ENCODE peak calls at places on chromosomes 7 and 10, in seven cellular contexts. Y is small intestine, S is left ventricle myocardium inferior, M is aorta, G is IMR-90, U is SJSA1, N is endothelial cell of umbilical vein. W is an unnamed sample.

GRCh38 chr10:34124522-34125035 is 690.5 kb downstream of the PARD3 start:
- DNase-seq in S (no peak), Y (peak; percentile 52), M (no peak), G (peak; percentile 48), U (peak; percentile 85), N (peak; percentile 37), W (no peak)

GRCh38 chr7:2698581-2699288 is 10.7 kb downstream of the AMZ1 start:
- DNase-seq in U (no peak), S (no peak), M (no peak), Y (peak; percentile 38), G (no peak), N (no peak), W (no peak)

GRCh38 chr7:2143450-2143849 is 89.3 kb downstream of the MAD1L1 start:
- DNase-seq in N (no peak), S (no peak), M (no peak), G (no peak), U (no peak), Y (no peak), W (no peak)

GRCh38 chr10:7937315-7937945 is 117.1 kb upstream of the GATA3 start:
- DNase-seq in N (no peak), U (no peak), S (no peak), Y (no peak), M (no peak), G (peak; percentile 17), W (no peak)

GRCh38 chr7:92246363-92247101 is 758 bp downstream of the ANKIB1 start:
- DNase-seq in N (peak; percentile 49), U (peak; percentile 44), Y (peak; percentile 34), S (no peak), M (no peak), G (peak; percentile 18), W (peak; percentile 31)

GRCh38 chr7:71694678-71695077 is 562.7 kb downstream of the GALNT17 start:
- DNase-seq in N (no peak), M (no peak), Y (no peak), U (no peak), G (no peak), S (no peak), W (no peak)

GRCh38 chr10:48678041-48678440 is 6.6 kb upstream of the WDFY4 start:
- DNase-seq in M (no peak), S (no peak), U (no peak), G (no peak), N (no peak), Y (no peak), W (no peak)

GRCh38 chr10:132047575-132048293 is 18.0 kb upstream of the JAKMIP3 start:
- DNase-seq in N (no peak), M (peak; percentile 63), G (no peak), S (no peak), U (no peak), Y (no peak), W (no peak)

GRCh38 chr10:102540023-102540422 is 36.3 kb downstream of the SUFU start:
- DNase-seq in N (peak; percentile 10), G (peak; percentile 30), S (no peak), M (no peak), Y (peak; percentile 9), U (no peak), W (peak; percentile 40)

GRCh38 chr10:114350751-114351150 is 53.6 kb downstream of the AFAP1L2 start:
- DNase-seq in U (no peak), M (no peak), S (no peak), G (no peak), Y (no peak), N (no peak), W (peak; percentile 57)

GRCh38 chr10:31929986-31930675 is 1.5 kb upstream of the ARHGAP12 start:
- DNase-seq in Y (peak; percentile 45), N (peak; percentile 55), G (no peak), S (no peak), U (no peak), M (no peak), W (no peak)

GRCh38 chr7:10412426-10413019 is 561.1 kb upstream of the PHF14 start:
- DNase-seq in Y (peak; percentile 31), U (no peak), G (peak; percentile 1), S (no peak), N (peak; percentile 59), M (no peak), W (no peak)

GRCh38 chr7:22452142-22452763 is 47.7 kb downstream of the STEAP1B start:
- DNase-seq in Y (peak; percentile 53), S (peak; percentile 62), U (no peak), N (peak; percentile 51), M (no peak), G (no peak), W (peak; percentile 85)

GRCh38 chr10:87734987-87735827 is 75.5 kb downstream of the PAPSS2 start:
- DNase-seq in Y (peak; percentile 35), M (no peak), S (no peak), N (peak; percentile 70), U (no peak), G (peak; percentile 51), W (peak; percentile 62)

GRCh38 chr10:74008212-74008731 is 10.4 kb downstream of the VCL start:
- DNase-seq in S (no peak), M (no peak), N (peak; percentile 54), G (peak; percentile 78), Y (no peak), U (peak; percentile 51), W (no peak)

GRCh38 chr10:102714621-102715455 is at the start of gene SFXN2:
- DNase-seq in G (no peak), M (no peak), N (no peak), U (no peak), S (no peak), Y (no peak), W (peak; percentile 79)

GRCh38 chr10:109740436-109740835 is 182.9 kb downstream of the XPNPEP1 start:
- DNase-seq in S (no peak), M (no peak), N (no peak), Y (no peak), G (no peak), U (no peak), W (no peak)

DNA sequence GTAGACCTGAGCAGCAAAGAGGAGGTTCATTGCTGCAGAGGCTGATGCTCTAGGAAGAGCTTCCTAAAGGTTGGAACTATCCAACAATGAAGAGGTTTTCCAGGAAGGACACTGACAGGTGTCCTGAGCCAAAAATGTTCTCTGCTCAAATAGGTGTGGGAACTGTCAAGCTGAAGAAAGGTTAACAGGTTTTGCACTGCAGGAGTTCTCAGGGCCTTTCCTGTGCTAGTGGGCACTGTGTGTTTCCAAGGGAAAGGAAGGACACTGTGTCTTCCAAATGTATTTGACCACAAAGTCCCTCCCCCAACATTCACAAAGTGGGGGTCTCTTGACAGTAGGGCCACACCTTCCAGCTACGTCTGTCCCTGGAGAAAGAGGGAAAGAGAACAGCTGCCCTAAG is 4.0 kb downstream of the ZCCHC24 start:
- DNase-seq in N (no peak), M (no peak), S (no peak), G (no peak), Y (no peak), U (no peak), W (no peak)
- H3K4me3 ChIP-seq in N (no peak overlapping the region), M (no peak overlapping the region), S (no peak overlapping the region), G (no peak overlapping the region), Y (no peak overlapping the region), U (no peak overlapping the region), W (no peak overlapping the region)

GRCh38 chr7:98294326-98294725 is 12.8 kb downstream of the BRI3 start:
- DNase-seq in Y (no peak), G (no peak), M (no peak), U (no peak), N (no peak), S (no peak), W (no peak)
- H3K27me3 ChIP-seq in Y (no peaks in the 10 kb centered on the region), G (no peaks in the 10 kb centered on the region), M (no peaks in the 10 kb centered on the region), U (no peaks in the 10 kb centered on the region), N (no peaks in the 10 kb centered on the region), S (no peaks in the 10 kb centered on the region), W (no peaks in the 10 kb centered on the region)

DNA sequence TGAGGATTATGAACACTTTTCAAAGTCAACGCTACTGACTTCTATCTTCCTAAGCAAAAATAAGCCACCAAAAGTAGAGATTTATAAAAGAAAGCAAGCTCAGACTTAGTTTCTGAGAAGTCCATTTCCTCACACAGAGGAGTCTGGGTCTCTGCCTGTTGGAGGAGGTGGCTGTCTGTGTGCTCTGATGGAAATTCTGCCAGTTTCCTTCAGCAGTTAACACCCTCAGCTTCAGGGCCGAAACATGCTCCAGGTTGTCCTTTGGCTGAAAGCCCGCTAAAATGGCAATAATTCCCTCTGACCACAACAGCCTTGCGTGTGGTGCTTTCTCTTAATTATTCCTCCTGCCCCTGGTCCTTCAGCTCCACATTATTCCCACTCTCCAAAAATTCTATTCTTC is 127.8 kb upstream of the LAMB4 start:
- DNase-seq in N (no peak), U (no peak), Y (no peak), S (no peak), M (no peak), G (no peak), W (no peak)
- H3K4me3 ChIP-seq in N (no peak overlapping the region), U (no peak overlapping the region), Y (no peak overlapping the region), S (no peak overlapping the region), M (no peak overlapping the region), G (no peak overlapping the region), W (no peak overlapping the region)

GRCh38 chr10:6297522-6297921 is 94.8 kb downstream of the PFKFB3 start:
- DNase-seq in Y (no peak), S (no peak), M (no peak), U (no peak), G (no peak), N (no peak), W (no peak)
- H3K27me3 ChIP-seq in Y (no peaks in the 10 kb centered on the region), S (no peaks in the 10 kb centered on the region), M (no peaks in the 10 kb centered on the region), U (no peaks in the 10 kb centered on the region), G (no peaks in the 10 kb centered on the region), N (no peaks in the 10 kb centered on the region), W (no peaks in the 10 kb centered on the region)

GRCh38 chr10:68869623-68870022 is 31.5 kb upstream of the DDX50 start:
- DNase-seq in G (no peak), S (no peak), N (no peak), M (no peak), U (no peak), Y (no peak), W (no peak)

GRCh38 chr10:68871105-68871711 is 29.9 kb upstream of the DDX50 start:
- DNase-seq in N (no peak), G (peak; percentile 71), S (no peak), U (no peak), Y (peak; percentile 44), M (no peak), W (peak; percentile 57)

GRCh38 chr10:68870061-68870460 is 31.1 kb upstream of the DDX50 start:
- DNase-seq in Y (no peak), G (no peak), U (no peak), N (no peak), M (no peak), S (no peak), W (no peak)

GRCh38 chr10:68871731-68872342 is 29.3 kb upstream of the DDX50 start:
- DNase-seq in G (peak; percentile 95), N (no peak), M (no peak), U (no peak), Y (peak; percentile 17), S (no peak), W (no peak)

DNA sequence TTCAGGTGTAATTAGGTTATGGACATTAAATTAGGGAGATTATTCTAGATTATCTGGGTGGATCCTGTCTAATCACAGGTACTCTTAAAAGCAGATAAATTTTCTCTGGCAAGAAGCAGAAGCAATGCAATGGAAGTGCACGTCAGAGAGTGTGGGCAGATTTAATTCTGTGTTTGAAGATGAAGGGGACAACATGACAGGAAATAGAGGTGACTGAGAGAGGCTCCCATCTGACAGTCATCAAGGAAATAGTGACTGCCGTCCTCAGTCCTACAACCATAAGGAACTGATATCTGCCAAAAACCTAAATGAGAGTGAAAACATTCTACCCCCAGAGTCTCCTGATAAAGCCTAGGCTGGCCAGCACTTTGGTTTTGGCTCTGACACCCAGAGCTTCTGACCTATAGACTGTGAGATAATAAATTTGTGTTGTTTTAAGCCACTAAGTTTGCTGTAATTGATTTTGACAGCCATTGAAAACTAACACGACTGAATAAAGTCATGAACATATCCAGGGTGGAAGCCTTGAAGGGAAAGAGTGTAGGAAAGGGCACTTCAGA is 30.5 kb upstream of the DDX50 start:
- DNase-seq in Y (no peak), N (no peak), G (no peak), U (no peak), M (no peak), S (no peak), W (no peak)
- H3K4me3 ChIP-seq in Y (no peak overlapping the region), N (no peak overlapping the region), G (no peak overlapping the region), U (no peak overlapping the region), M (no peak overlapping the region), S (no peak overlapping the region), W (no peak overlapping the region)